ENCODE peak calls at places on chromosomes 6 and 20, in nine cellular contexts. M is foreskin melanocyte, P is NCI-H82, Z is cardiac muscle cell, F is AG09309, I is mammary epithelial cell, D is left cardiac atrium, S is AG08396, T is left lung. L is an unnamed sample.

GRCh38 chr6:84769247-84769646 is 4.8 kb upstream of the TBX18 start:
- DNase-seq in M (no peak), P (no peak), Z (peak; percentile 72), F (no peak), I (no peak), D (no peak), S (no peak), T (no peak), L (no peak)

GRCh38 chr6:138572200-138572875 is 73.0 kb upstream of the NHSL1 start:
- DNase-seq in M (peak; percentile 90), P (peak; percentile 82), Z (peak; percentile 88), F (peak; percentile 65), I (peak; percentile 75), D (peak; percentile 77), S (peak; percentile 79), T (peak; percentile 81), L (peak; percentile 62)

GRCh38 chr6:148968636-148969270 is 221.9 kb downstream of the UST start:
- DNase-seq in M (no peak), P (no peak), Z (no peak), F (no peak), I (no peak), D (no peak), S (no peak), T (no peak), L (no peak)

GRCh38 chr6:125025164-125025854 is 63.1 kb downstream of the RNF217 start:
- DNase-seq in M (no peak), P (no peak), Z (no peak), F (no peak), I (no peak), D (no peak), S (no peak), T (no peak), L (no peak)

GRCh38 chr20:37406010-37406998 is 60.4 kb downstream of the SRC start:
- DNase-seq in M (no peak), P (peak; percentile 66), Z (peak; percentile 43), F (no peak), I (peak; percentile 18), D (peak; percentile 46), S (peak; percentile 91), T (no peak), L (no peak)

GRCh38 chr20:1618479-1618878 is 1.3 kb downstream of the SIRPB1 start:
- DNase-seq in M (no peak), P (no peak), Z (no peak), F (no peak), I (no peak), D (no peak), S (no peak), T (no peak), L (no peak)

GRCh38 chr20:22568872-22569344 is 15.5 kb downstream of the FOXA2 start:
- DNase-seq in M (no peak), P (no peak), Z (no peak), F (no peak), I (no peak), D (no peak), S (no peak), T (no peak), L (no peak)

GRCh38 chr6:168123165-168123911 is 44.3 kb upstream of the FRMD1 start:
- DNase-seq in M (no peak), P (peak; percentile 75), Z (no peak), F (no peak), I (no peak), D (no peak), S (peak; percentile 8), T (no peak), L (no peak)

GRCh38 chr6:56720882-56721281 is 78.2 kb upstream of the DST start:
- DNase-seq in M (no peak), P (peak; percentile 90), Z (no peak), F (no peak), I (no peak), D (no peak), S (no peak), T (no peak), L (no peak)